ENCODE peak calls at places on chromosomes 11 and 22, in six cellular contexts. E is T-helper 2 cell; Q is head of caudate nucleus; D is CD4-positive, alpha-beta T cell; J is HEK293T; R is NCI-H82. W is an unnamed sample.

GRCh38 chr22:50185384-50186087 is at the start of gene TRABD:
- DNase-seq in E (peak; percentile 83), Q (peak; percentile 93), D (peak; percentile 82), J (peak; percentile 98), R (peak; percentile 90), W (no peak)

GRCh38 chr11:131511794-131512193 is 141.4 kb downstream of the NTM start:
- DNase-seq in E (no peak), Q (peak; percentile 23), D (no peak), J (peak; percentile 26), R (peak; percentile 71), W (no peak)

GRCh38 chr11:62664405-62665074 is 470 bp downstream of the C11orf98 start:
- DNase-seq in E (peak; percentile 33), Q (no peak), D (peak; percentile 56), J (no peak), R (peak; percentile 82), W (no peak)

GRCh38 chr22:24106385-24107381 is 74.6 kb upstream of the SUSD2 start:
- DNase-seq in E (no peak), Q (no peak), D (no peak), J (no peak), R (peak; percentile 21), W (no peak)

GRCh38 chr11:77438487-77438886 is 35.4 kb downstream of the PAK1 start:
- DNase-seq in E (no peak), Q (no peak), D (no peak), J (no peak), R (no peak), W (no peak)

GRCh38 chr11:102234779-102235439 is 82.4 kb upstream of the BIRC3 start:
- DNase-seq in E (no peak), Q (no peak), D (no peak), J (no peak), R (no peak), W (no peak)

GRCh38 chr11:70428701-70429427 is 30.5 kb downstream of the CTTN start:
- DNase-seq in E (no peak), Q (no peak), D (no peak), J (no peak), R (no peak), W (no peak)

GRCh38 chr11:4539603-4540219 is 5.3 kb upstream of the OR52M1 start:
- DNase-seq in E (peak; percentile 14), Q (peak; percentile 48), D (peak; percentile 17), J (peak; percentile 57), R (peak; percentile 62), W (peak; percentile 6)

GRCh38 chr11:116725434-116726221 is 47.2 kb downstream of the BUD13 start:
- DNase-seq in E (no peak), Q (peak; percentile 35), D (no peak), J (no peak), R (no peak), W (no peak)

GRCh38 chr22:36608987-36609386 is 80.0 kb upstream of the EIF3D start:
- DNase-seq in E (no peak), Q (no peak), D (no peak), J (no peak), R (no peak), W (no peak)

GRCh38 chr11:2378527-2379210 is 1.6 kb downstream of the CD81 start:
- DNase-seq in E (no peak), Q (no peak), D (no peak), J (no peak), R (peak; percentile 5), W (no peak)

GRCh38 chr22:17773606-17774205 is 563 bp downstream of the BID start:
- DNase-seq in E (peak; percentile 40), Q (peak; percentile 35), D (peak; percentile 39), J (peak; percentile 67), R (peak; percentile 76), W (no peak)

GRCh38 chr11:117809236-117810055 is 12.4 kb upstream of the DSCAML1 start:
- DNase-seq in E (no peak), Q (peak; percentile 88), D (no peak), J (peak; percentile 72), R (peak; percentile 89), W (no peak)

GRCh38 chr11:135008001-135008405 is 596.0 kb upstream of the B3GAT1 start:
- DNase-seq in E (no peak), Q (no peak), D (no peak), J (no peak), R (no peak), W (no peak)

GRCh38 chr11:19378814-19379213 is 138.1 kb upstream of the E2F8 start:
- DNase-seq in E (no peak), Q (no peak), D (no peak), J (no peak), R (no peak), W (no peak)

GRCh38 chr11:109112748-109113378 is 309.1 kb upstream of the C11orf87 start:
- DNase-seq in E (no peak), Q (no peak), D (no peak), J (no peak), R (peak; percentile 96), W (no peak)

GRCh38 chr22:37659066-37659896 is 758 bp downstream of the PDXP start:
- DNase-seq in E (no peak), Q (peak; percentile 64), D (no peak), J (no peak), R (peak; percentile 41), W (no peak)

GRCh38 chr22:32206774-32207758 is 2.2 kb upstream of the RFPL2 start:
- DNase-seq in E (no peak), Q (no peak), D (no peak), J (peak; percentile 25), R (peak; percentile 55), W (no peak)

GRCh38 chr11:110524227-110524626 is 94.5 kb downstream of the FDX1 start:
- DNase-seq in E (no peak), Q (no peak), D (no peak), J (no peak), R (no peak), W (no peak)

GRCh38 chr11:94768602-94769511 is 701 bp downstream of the AMOTL1 start:
- DNase-seq in E (no peak), Q (peak; percentile 11), D (no peak), J (no peak), R (peak; percentile 39), W (no peak)

GRCh38 chr11:132423266-132423665 is 1052.9 kb downstream of the NTM start:
- DNase-seq in E (no peak), Q (no peak), D (no peak), J (no peak), R (no peak), W (no peak)

GRCh38 chr11:68340003-68340767 is 27.8 kb downstream of the LRP5 start:
- DNase-seq in E (no peak), Q (no peak), D (no peak), J (no peak), R (no peak), W (no peak)

GRCh38 chr11:118918686-118919280 is 6.9 kb downstream of the BCL9L start:
- DNase-seq in E (no peak), Q (no peak), D (no peak), J (no peak), R (peak; percentile 59), W (no peak)

GRCh38 chr11:111259871-111260270 is 14.3 kb downstream of the POU2AF2 start:
- DNase-seq in E (no peak), Q (no peak), D (no peak), J (no peak), R (no peak), W (no peak)

GRCh38 chr11:10807629-10808552 is 835 bp downstream of the EIF4G2 start:
- DNase-seq in E (peak; percentile 28), Q (peak; percentile 77), D (peak; percentile 29), J (peak; percentile 23), R (peak; percentile 49), W (peak; percentile 9)

GRCh38 chr11:15918212-15918611 is 438.1 kb downstream of the SOX6 start:
- DNase-seq in E (no peak), Q (no peak), D (no peak), J (no peak), R (no peak), W (no peak)

GRCh38 chr22:43176090-43176489 is 10.8 kb downstream of the TTLL12 start:
- DNase-seq in E (no peak), Q (no peak), D (no peak), J (no peak), R (no peak), W (no peak)

GRCh38 chr11:19410032-19410431 is 169.3 kb upstream of the E2F8 start:
- DNase-seq in E (no peak), Q (no peak), D (no peak), J (no peak), R (no peak), W (no peak)

GRCh38 chr11:65206901-65207300 is 25.2 kb downstream of the CAPN1 start:
- DNase-seq in E (no peak), Q (no peak), D (no peak), J (no peak), R (no peak), W (no peak)

GRCh38 chr11:118605116-118605867 is 2.1 kb upstream of the PHLDB1 start:
- DNase-seq in E (no peak), Q (no peak), D (no peak), J (no peak), R (no peak), W (no peak)

W was measured in thoracic aorta.